ENCODE peak calls at places on chromosomes 7 and 10, in seven cellular contexts. L, P, Q, S, W, E and C are unnamed samples.

GRCh38 chr10:78416031-78416800 is 382.6 kb downstream of the RPS24 start:
- DNase-seq in P (no peak), E (peak), S (no peak), Q (no peak), W (peak), L (no peak), C (peak)

GRCh38 chr10:88090568-88091214 is 227.3 kb downstream of the PTEN start:
- DNase-seq in P (no peak), L (no peak), W (no peak), E (no peak), Q (no peak), S (no peak), C (no peak)

GRCh38 chr7:75638607-75639070 is 100.1 kb downstream of the HIP1 start:
- DNase-seq in L (peak), Q (peak), P (peak), E (no peak), S (peak), W (peak), C (peak)

GRCh38 chr7:52705768-52706167 is 329.7 kb upstream of the POM121L12 start:
- DNase-seq in L (no peak), W (no peak), S (no peak), Q (no peak), E (no peak), P (no peak), C (no peak)

GRCh38 chr7:41007351-41007751 is 695.5 kb downstream of the INHBA start:
- DNase-seq in S (no peak), W (no peak), Q (no peak), L (no peak), E (no peak), P (no peak), C (peak)

GRCh38 chr10:99539120-99539519 is 6.4 kb downstream of the NKX2-3 start:
- DNase-seq in Q (no peak), W (no peak), E (no peak), P (no peak), L (no peak), S (no peak), C (no peak)

GRCh38 chr7:64887756-64888508 is 15.1 kb upstream of the ZNF273 start:
- DNase-seq in S (peak), E (no peak), P (peak), W (no peak), L (no peak), Q (no peak), C (no peak)

GRCh38 chr7:134686782-134687181 is 40.1 kb downstream of the BPGM start:
- DNase-seq in S (no peak), E (no peak), Q (no peak), L (no peak), P (no peak), W (peak), C (peak)

GRCh38 chr7:20064974-20065862 is 152.0 kb downstream of the MACC1 start:
- DNase-seq in E (no peak), P (no peak), L (no peak), Q (no peak), S (no peak), W (peak), C (peak)

GRCh38 chr7:66542528-66543373 is 85.9 kb upstream of the KCTD7 start:
- DNase-seq in L (no peak), W (peak), S (no peak), Q (no peak), P (no peak), E (no peak), C (peak)

GRCh38 chr7:141463986-141464385 is 87.2 kb upstream of the AGK start:
- DNase-seq in S (no peak), L (no peak), E (no peak), P (no peak), W (no peak), Q (no peak), C (no peak)

GRCh38 chr10:14507156-14507555 is 176.4 kb upstream of the FRMD4A start:
- DNase-seq in W (no peak), E (no peak), S (no peak), P (no peak), Q (no peak), L (no peak), C (no peak)

GRCh38 chr10:67788028-67788886 is 49.7 kb downstream of the DNAJC12 start:
- DNase-seq in W (peak), P (peak), E (no peak), L (peak), S (peak), Q (no peak), C (peak)

GRCh38 chr7:84637568-84638338 is 443.2 kb upstream of the SEMA3A start:
- DNase-seq in Q (no peak), L (no peak), P (no peak), W (peak), S (no peak), E (peak), C (peak)

GRCh38 chr7:155173905-155174304 is 103.8 kb downstream of the HTR5A start:
- DNase-seq in W (no peak), S (no peak), E (no peak), Q (no peak), L (no peak), P (no peak), C (no peak)
- H3K4me3 ChIP-seq in W (no peak), S (no peak), E (no peak), Q (no peak), L (no peak), P (no peak), C (no peak)

DNA sequence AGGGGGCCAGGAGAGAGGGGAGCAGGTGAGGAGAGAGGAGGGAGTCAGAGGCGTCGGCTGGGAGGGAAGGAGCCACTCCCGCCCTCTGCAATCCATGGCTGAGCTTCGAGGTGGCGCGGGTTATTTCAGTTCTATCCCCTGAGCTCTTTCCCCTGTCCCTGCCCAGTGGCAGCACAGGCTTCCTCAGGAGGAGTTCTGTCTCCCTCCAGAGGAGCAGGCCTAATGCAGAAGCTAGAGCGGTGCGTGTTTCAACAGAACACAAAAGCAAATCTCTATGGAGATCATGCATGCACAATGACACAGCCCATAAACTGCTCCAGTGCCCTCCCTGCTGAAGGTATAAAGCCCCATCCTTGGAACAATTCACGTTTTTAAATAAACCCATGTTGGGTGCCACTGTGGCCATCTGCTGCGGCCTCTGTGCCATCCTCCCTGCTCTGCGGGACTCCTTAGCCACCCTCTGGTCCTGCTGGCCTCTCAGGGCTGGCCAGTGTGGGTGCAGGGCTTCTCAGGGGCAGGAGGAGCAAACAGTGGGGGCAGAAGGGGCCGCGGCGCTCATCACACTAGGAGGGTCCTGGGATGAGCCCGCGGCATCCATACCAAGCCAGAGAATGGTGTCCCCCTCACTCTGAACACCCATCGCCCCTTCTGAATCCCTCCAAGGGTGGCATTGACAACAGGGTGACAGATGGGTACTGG is 192.6 kb upstream of the LYZL2 start:
- DNase-seq in E (no peak), Q (no peak), S (no peak), P (no peak), L (no peak), W (peak), C (no peak)
- TF ChIP-seq CTCF in E (peak), Q (no peak), S (no peak), P (no peak), L (no peak), W (no peak), C (no peak)

GRCh38 chr7:130485734-130486113 is 6.2 kb upstream of the MEST start:
- DNase-seq in E (no peak), S (no peak), P (no peak), L (no peak), Q (no peak), W (no peak), C (no peak)
- H3K4me3 ChIP-seq in E (no peak), S (peak), P (peak), L (peak), Q (peak), W (no peak), C (no peak)

GRCh38 chr7:155216475-155217272 is 81.0 kb upstream of the INSIG1 start:
- DNase-seq in E (no peak), W (peak), L (no peak), Q (no peak), P (no peak), S (no peak), C (peak)
- TF ChIP-seq CTCF in E (peak), W (no peak), L (no peak), Q (no peak), P (no peak), S (no peak), C (no peak)